ENCODE peak calls at places on chromosomes 3 and 15, in seven cellular contexts. E is breast epithelium, T is stomach, O is sigmoid colon, N is endothelial cell of umbilical vein, V is vagina, Y is transverse colon. A is an unnamed sample.

GRCh38 chr3:56758539-56758981 is 43.2 kb downstream of the ARHGEF3 start:
- DNase-seq in E (peak; percentile 61), T (peak; percentile 68), O (no peak), N (peak; percentile 87), V (no peak), Y (no peak), A (no peak)

GRCh38 chr3:140467104-140467577 is 210.7 kb upstream of the TRIM42 start:
- DNase-seq in E (no peak), T (no peak), O (no peak), N (no peak), V (no peak), Y (no peak), A (no peak)

GRCh38 chr3:44976002-44976815 is at the start of the genes EXOSC7 and ZDHHC3:
- DNase-seq in E (peak; percentile 80), T (peak; percentile 90), O (peak; percentile 93), N (peak; percentile 85), V (peak; percentile 91), Y (peak; percentile 89), A (peak; percentile 97)

GRCh38 chr15:39682366-39682765 is 100.3 kb downstream of the FSIP1 start:
- DNase-seq in E (no peak), T (no peak), O (no peak), N (no peak), V (no peak), Y (no peak), A (no peak)

GRCh38 chr15:75840659-75841058 is 2.6 kb upstream of the UBE2Q2 start:
- DNase-seq in E (no peak), T (no peak), O (no peak), N (peak; percentile 74), V (no peak), Y (no peak), A (no peak)

GRCh38 chr3:100634493-100635272 is 25.3 kb downstream of the ADGRG7 start:
- DNase-seq in E (no peak), T (peak; percentile 57), O (no peak), N (peak; percentile 40), V (no peak), Y (peak; percentile 74), A (no peak)

GRCh38 chr3:55629432-55629831 is 142.3 kb upstream of the WNT5A start:
- DNase-seq in E (peak; percentile 54), T (peak; percentile 83), O (no peak), N (no peak), V (no peak), Y (peak; percentile 89), A (no peak)

GRCh38 chr3:171323934-171324535 is 136.2 kb downstream of the TNIK start:
- DNase-seq in E (no peak), T (no peak), O (no peak), N (no peak), V (no peak), Y (no peak), A (no peak)

GRCh38 chr15:72994778-72995177 is 57.5 kb upstream of the NEO1 start:
- DNase-seq in E (no peak), T (peak; percentile 57), O (no peak), N (no peak), V (no peak), Y (peak; percentile 81), A (no peak)

GRCh38 chr3:16704938-16705337 is 99.7 kb upstream of the DAZL start:
- DNase-seq in E (no peak), T (no peak), O (no peak), N (no peak), V (no peak), Y (no peak), A (no peak)

GRCh38 chr3:72679540-72680198 is 168.6 kb downstream of the SHQ1 start:
- DNase-seq in E (no peak), T (no peak), O (no peak), N (no peak), V (no peak), Y (no peak), A (no peak)

GRCh38 chr3:159734681-159735080 is 254.0 kb upstream of the IL12A start:
- DNase-seq in E (no peak), T (no peak), O (no peak), N (peak; percentile 23), V (no peak), Y (no peak), A (no peak)
- TF ChIP-seq POLR2AphosphoS5 in E (no peak), T (no peak), O (no peak), N (no peak), V (no peak), Y (no peak), A (no peak)

GRCh38 chr15:52078197-52078875 is 34.2 kb downstream of the BCL2L10 start:
- DNase-seq in E (no peak), T (no peak), O (no peak), N (no peak), V (no peak), Y (no peak), A (no peak)
- TF ChIP-seq CTCF in E (no peak), T (no peak), O (no peak), N (no peak), V (no peak), Y (no peak), A (no peak)

DNA sequence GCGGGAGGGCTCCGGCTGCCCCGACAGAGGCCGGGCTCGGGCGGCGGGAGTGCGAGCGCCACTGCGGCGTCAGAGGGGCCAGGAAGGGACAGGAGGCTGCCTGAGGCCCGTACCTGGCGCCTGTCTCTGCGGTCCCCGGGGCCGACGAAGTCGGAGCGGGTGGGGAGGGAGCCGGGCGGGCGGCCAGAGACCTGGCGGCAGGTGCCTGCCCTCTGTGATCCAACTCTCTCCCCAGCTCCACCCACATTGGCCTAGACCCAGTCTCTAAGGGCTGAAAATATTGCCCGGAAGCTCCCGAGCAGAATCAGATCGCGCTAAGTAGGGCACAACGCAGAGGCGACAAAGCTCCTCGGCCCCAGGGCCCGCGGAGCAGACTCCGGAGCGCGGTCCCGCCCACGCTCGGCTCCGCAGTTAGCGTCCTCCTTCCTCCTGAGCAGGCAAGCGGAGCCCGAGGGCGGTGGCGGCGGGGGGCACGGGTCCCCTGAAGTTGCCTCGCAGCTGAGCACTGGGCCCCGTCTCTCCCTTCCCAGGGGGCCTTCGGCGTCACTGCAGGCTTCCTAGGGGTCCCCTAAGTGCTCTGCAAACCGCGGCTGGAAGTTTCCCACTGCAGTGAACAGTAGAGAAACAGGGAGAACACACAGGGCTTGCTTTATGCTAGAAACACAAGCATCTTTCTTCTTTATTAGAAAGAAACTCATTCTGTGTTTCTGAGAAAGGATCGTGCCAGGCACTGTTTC is at the start of gene MAN2A2:
- DNase-seq in E (no peak), T (peak; percentile 85), O (no peak), N (peak; percentile 52), V (no peak), Y (peak; percentile 78), A (no peak)
- TF ChIP-seq POLR2A in E (no peak), T (no peak), O (peak; percentile 42), N (no peak), V (no peak), Y (peak; percentile 74), A (no peak)

GRCh38 chr15:92809880-92810361 is 90.2 kb upstream of the CHD2 start:
- DNase-seq in E (peak; percentile 50), T (no peak), O (peak; percentile 80), N (peak; percentile 55), V (no peak), Y (peak; percentile 68), A (no peak)
- TF ChIP-seq POLR2AphosphoS5 in E (no peak), T (no peak), O (no peak), N (no peak), V (no peak), Y (no peak), A (no peak)

DNA sequence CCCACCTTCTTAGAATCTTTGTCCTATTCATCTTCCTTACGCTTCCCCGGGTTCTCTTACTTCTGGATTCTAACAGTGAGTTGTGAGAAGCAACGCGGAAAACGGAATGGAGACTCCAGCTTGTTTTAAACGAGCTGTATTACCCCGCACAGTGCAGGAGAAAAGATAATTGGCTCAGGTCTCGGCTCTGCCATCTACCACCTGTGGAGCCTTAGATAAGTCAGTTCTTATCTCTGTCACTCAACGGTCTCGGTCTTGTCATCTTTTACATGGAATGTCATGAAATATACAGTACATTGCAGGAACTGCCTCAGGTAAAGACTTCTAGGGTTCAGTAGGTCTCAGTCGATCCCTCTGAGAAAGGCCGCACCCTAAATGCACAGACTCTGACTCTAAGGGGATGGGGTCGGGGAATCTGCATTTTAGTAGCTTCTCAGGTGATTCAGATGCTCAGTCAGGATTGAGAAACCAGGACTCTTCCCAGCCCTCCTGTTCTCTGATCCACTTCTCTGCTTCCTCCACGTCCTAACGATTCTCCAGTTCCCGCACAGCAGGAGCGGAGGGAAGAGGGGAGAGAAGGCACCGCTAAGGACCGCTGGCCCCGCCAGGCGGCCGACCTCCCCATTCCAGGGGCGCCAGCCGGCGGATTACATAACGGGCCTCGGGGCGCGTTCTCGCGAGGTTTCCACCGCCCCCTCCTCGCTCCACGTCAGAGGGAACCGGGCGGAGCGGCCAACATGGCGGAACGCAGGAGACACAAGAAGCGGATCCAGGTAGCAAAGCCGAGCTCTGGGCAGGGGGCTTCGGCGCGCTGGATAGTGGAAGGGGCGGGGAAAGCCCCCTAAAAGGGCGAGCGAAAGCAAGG is at the start of gene SEC62:
- DNase-seq in E (peak; percentile 88), T (peak; percentile 96), O (peak; percentile 97), N (peak; percentile 94), V (peak; percentile 92), Y (peak; percentile 96), A (peak; percentile 99)
- TF ChIP-seq CTCF in E (peak; percentile 40), T (peak; percentile 53), O (peak; percentile 34), N (peak; percentile 20), V (no peak), Y (peak; percentile 39), A (peak; percentile 54)

GRCh38 chr3:52705438-52705687 is 228 bp downstream of the GLT8D1 start:
- DNase-seq in E (no peak), T (no peak), O (no peak), N (no peak), V (peak; percentile 85), Y (no peak), A (no peak)

GRCh38 chr3:52704611-52705437 is 767 bp downstream of the GLT8D1 start:
- DNase-seq in E (no peak), T (no peak), O (no peak), N (peak; percentile 36), V (peak; percentile 83), Y (no peak), A (no peak)

GRCh38 chr3:52703356-52703755 is 2.2 kb downstream of the GLT8D1 start:
- DNase-seq in E (no peak), T (no peak), O (no peak), N (no peak), V (no peak), Y (no peak), A (no peak)

GRCh38 chr3:52707585-52707984 is 1.7 kb downstream of the SPCS1 start:
- DNase-seq in E (no peak), T (no peak), O (no peak), N (no peak), V (peak; percentile 32), Y (no peak), A (no peak)

GRCh38 chr3:52705688-52706686 is at the start of the genes GLT8D1 and SPCS1:
- DNase-seq in E (peak; percentile 72), T (peak; percentile 82), O (peak; percentile 89), N (peak; percentile 90), V (peak; percentile 85), Y (peak; percentile 86), A (peak; percentile 93)
- TF ChIP-seq POLR2A in E (peak; percentile 50), T (peak; percentile 46), O (peak; percentile 53), N (peak; percentile 83), V (peak; percentile 41), Y (peak; percentile 71), A (peak; percentile 61)

GRCh38 chr3:193031909-193032308 is 114.3 kb upstream of the MB21D2 start:
- DNase-seq in E (no peak), T (no peak), O (no peak), N (no peak), V (no peak), Y (no peak), A (no peak)
- TF ChIP-seq POLR2AphosphoS5 in E (no peak), T (no peak), O (no peak), N (no peak), V (no peak), Y (no peak), A (no peak)

GRCh38 chr3:184965639-184966430 is 153.9 kb downstream of the VPS8 start:
- DNase-seq in E (no peak), T (no peak), O (no peak), N (no peak), V (no peak), Y (no peak), A (no peak)
- TF ChIP-seq CTCF in E (no peak), T (no peak), O (no peak), N (no peak), V (no peak), Y (no peak), A (no peak)

A was measured in esophagus muscularis mucosa.